ENCODE peak calls at places on chromosomes 4 and X, in nine cellular contexts. I, O, P, K, M, L, E, A and G are unnamed samples.

GRCh38 chr4:173505924-173506779 is 23.9 kb downstream of the HAND2 start:
- DNase-seq in I (peak; percentile 75), O (no peak), P (peak; percentile 77), K (peak; percentile 92), M (peak; percentile 92), L (peak; percentile 17), E (peak; percentile 90), A (peak; percentile 90), G (peak; percentile 71)

GRCh38 chr4:180542445-180543100 is 1700.6 kb upstream of the TENM3 start:
- DNase-seq in I (no peak), O (peak; percentile 72), P (peak; percentile 26), K (no peak), M (no peak), L (peak; percentile 32), E (no peak), A (no peak), G (peak; percentile 73)

GRCh38 chr4:108592674-108592986 is 27.7 kb upstream of the RPL34 start:
- DNase-seq in I (no peak), O (no peak), P (no peak), K (no peak), M (no peak), L (no peak), E (peak; percentile 40), A (no peak), G (no peak)

GRCh38 chrX:150635952-150636351 is 57.2 kb upstream of the MTMR1 start:
- DNase-seq in I (no peak), O (peak; percentile 80), P (peak; percentile 37), K (no peak), M (no peak), L (no peak), E (no peak), A (no peak), G (no peak)

GRCh38 chrX:110086162-110086915 is 83.4 kb downstream of the TMEM164 start:
- DNase-seq in I (no peak), O (no peak), P (no peak), K (no peak), M (no peak), L (no peak), E (no peak), A (no peak), G (no peak)

GRCh38 chr4:170226288-170226687 is 136.5 kb upstream of the AADAT start:
- DNase-seq in I (no peak), O (no peak), P (no peak), K (no peak), M (peak; percentile 49), L (no peak), E (peak; percentile 13), A (no peak), G (no peak)

GRCh38 chrX:30906726-30907125 is 17.7 kb upstream of the TAB3 start:
- DNase-seq in I (no peak), O (peak; percentile 82), P (peak; percentile 20), K (no peak), M (no peak), L (peak; percentile 20), E (no peak), A (no peak), G (no peak)

GRCh38 chr4:85901500-85901899 is 426.6 kb downstream of the ARHGAP24 start:
- DNase-seq in I (no peak), O (no peak), P (no peak), K (no peak), M (no peak), L (no peak), E (no peak), A (no peak), G (no peak)

GRCh38 chr4:148426643-148427042 is 15.6 kb downstream of the NR3C2 start:
- DNase-seq in I (no peak), O (no peak), P (no peak), K (no peak), M (no peak), L (no peak), E (peak; percentile 14), A (no peak), G (no peak)

GRCh38 chrX:9611436-9612145 is 146.7 kb downstream of the TBL1X start:
- DNase-seq in I (no peak), O (no peak), P (no peak), K (no peak), M (no peak), L (no peak), E (no peak), A (no peak), G (no peak)

GRCh38 chr4:41753942-41754341 is 5.4 kb upstream of the PHOX2B start:
- DNase-seq in I (no peak), O (no peak), P (no peak), K (peak; percentile 60), M (no peak), L (no peak), E (no peak), A (no peak), G (peak; percentile 65)

GRCh38 chrX:22192419-22193086 is 80.2 kb upstream of the CBLL2 start:
- DNase-seq in I (peak; percentile 60), O (peak; percentile 41), P (peak; percentile 66), K (no peak), M (peak; percentile 88), L (peak; percentile 43), E (peak; percentile 73), A (peak; percentile 80), G (peak; percentile 63)
- TF ChIP-seq CTCF in I (peak; percentile 84), O (peak; percentile 70), P (peak; percentile 68), K (peak; percentile 69), M (peak; percentile 95), L (peak; percentile 77), E (peak; percentile 59), A (peak; percentile 60), G (peak; percentile 68)

DNA sequence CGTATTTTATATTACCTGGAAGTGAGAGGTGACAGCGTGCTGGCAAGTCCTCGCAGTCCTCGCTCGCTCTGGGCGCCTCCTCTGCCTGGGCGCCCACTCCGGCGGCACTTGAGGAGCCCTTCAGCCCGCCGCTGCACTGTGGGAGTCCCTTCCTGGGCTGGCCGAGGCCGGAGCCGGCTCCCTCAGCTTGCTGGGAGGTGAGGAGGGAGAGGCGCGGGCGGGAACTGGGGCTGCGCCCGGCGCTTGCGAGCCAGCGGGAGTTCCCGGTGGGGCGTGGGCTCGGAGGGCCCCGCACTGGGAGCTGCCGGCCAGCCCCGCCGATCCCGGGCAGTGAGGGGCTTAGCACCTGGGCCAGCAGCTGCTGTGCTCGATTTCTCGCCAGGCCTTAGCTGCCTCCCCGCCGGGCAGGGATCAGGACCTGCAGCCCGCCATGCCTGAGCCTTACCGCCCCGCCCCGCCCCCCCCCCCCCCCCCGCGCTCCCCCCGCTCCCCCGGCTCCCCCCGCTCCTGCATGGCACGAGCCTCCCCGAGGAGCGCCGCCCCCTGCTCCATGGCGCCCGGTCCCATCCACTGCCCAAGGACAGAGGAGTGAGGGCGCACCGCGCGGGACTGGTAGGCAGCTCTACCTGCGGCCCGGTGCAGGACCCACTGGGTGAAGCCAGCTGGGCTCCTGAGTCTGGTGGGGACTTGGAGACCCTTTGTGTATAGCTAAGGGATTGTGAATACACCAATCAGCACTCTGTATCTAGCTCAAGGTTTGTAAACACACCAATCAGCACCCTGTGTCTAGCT is 298.9 kb upstream of the MAGEB16 start:
- DNase-seq in I (no peak), O (no peak), P (no peak), K (no peak), M (no peak), L (no peak), E (no peak), A (no peak), G (no peak)
- H3K4me3 ChIP-seq in I (no peak overlapping the region), O (no peak overlapping the region), P (no peak overlapping the region), K (no peak overlapping the region), M (no peak overlapping the region), L (no peak overlapping the region), E (no peak overlapping the region), A (no peak overlapping the region), G (no peak overlapping the region)

GRCh38 chr4:2415881-2416563 is 2.4 kb downstream of the ZFYVE28 start:
- DNase-seq in I (no peak), O (no peak), P (no peak), K (no peak), M (peak; percentile 47), L (no peak), E (no peak), A (no peak), G (no peak)

GRCh38 chr4:2417196-2417764 is 1.2 kb downstream of the ZFYVE28 start:
- DNase-seq in I (no peak), O (no peak), P (no peak), K (no peak), M (peak; percentile 75), L (no peak), E (peak; percentile 62), A (no peak), G (no peak)

GRCh38 chr4:2416564-2417195 is 1.8 kb downstream of the ZFYVE28 start:
- DNase-seq in I (no peak), O (no peak), P (no peak), K (no peak), M (peak; percentile 90), L (no peak), E (peak; percentile 85), A (no peak), G (no peak)

GRCh38 chr4:2413821-2414610 is 4.4 kb downstream of the ZFYVE28 start:
- DNase-seq in I (no peak), O (no peak), P (peak; percentile 60), K (no peak), M (peak; percentile 76), L (no peak), E (peak; percentile 63), A (no peak), G (no peak)

DNA sequence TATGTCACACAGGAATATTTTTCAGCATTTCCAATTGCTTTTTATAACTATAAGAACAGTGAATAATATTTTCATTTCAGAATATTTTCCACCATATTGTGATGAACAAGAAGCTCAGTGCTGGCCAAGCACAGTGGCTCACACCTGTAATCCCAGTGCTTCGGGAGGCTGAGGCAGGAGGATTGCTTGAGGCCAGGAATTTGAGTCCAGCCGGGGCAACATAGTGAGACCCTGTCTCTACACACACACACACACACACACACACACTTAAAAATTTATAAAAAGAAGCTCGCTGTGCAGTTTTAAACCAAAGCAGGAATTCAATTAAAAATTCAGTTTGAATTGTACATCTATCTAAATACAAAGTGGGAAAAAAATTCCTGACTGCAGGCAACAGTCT is 3.2 kb downstream of the ZFYVE28 start:
- DNase-seq in I (no peak), O (no peak), P (no peak), K (no peak), M (no peak), L (no peak), E (no peak), A (no peak), G (no peak)
- H3K27me3 ChIP-seq in I (no peaks in the 10 kb centered on the region), O (peaks cover 32% of the 10 kb centered on the region), P (peaks cover 88% of the 10 kb centered on the region), K (peaks cover 5% of the 10 kb centered on the region), M (peaks cover 58% of the 10 kb centered on the region), L (peaks cover 17% of the 10 kb centered on the region), E (peaks cover 60% of the 10 kb centered on the region), A (peaks cover 48% of the 10 kb centered on the region), G (peaks cover 42% of the 10 kb centered on the region)

GRCh38 chr4:37434469-37434868 is 189.9 kb downstream of the NWD2 start:
- DNase-seq in I (no peak), O (no peak), P (peak; percentile 44), K (no peak), M (no peak), L (no peak), E (peak; percentile 40), A (no peak), G (no peak)
- TF ChIP-seq CTCF in I (no peak), O (no peak), P (peak; percentile 34), K (no peak), M (peak; percentile 67), L (peak; percentile 40), E (peak; percentile 46), A (no peak), G (peak; percentile 9)